ENCODE peak calls at places on chromosome 9, in ten cellular contexts. One of them, this sample, is unnamed.

GRCh38 chr9:36842560-36843530 is 191.2 kb downstream of the PAX5 start:
- DNase-seq in upper lobe of left lung: no peak
- DNase-seq in neural progenitor cell: peak
- DNase-seq in brain microvascular endothelial cell: no peak
- DNase-seq in adrenal gland: no peak
- DNase-seq in spleen: no peak
- DNase-seq in NB4: peak
- DNase-seq in AG10803: no peak
- DNase-seq in left ventricle myocardium inferior: no peak
- DNase-seq in AG04449: no peak
- DNase-seq in this sample: no peak

GRCh38 chr9:98083566-98084135 is 27.1 kb downstream of the NANS start:
- DNase-seq in upper lobe of left lung: no peak
- DNase-seq in neural progenitor cell: no peak
- DNase-seq in brain microvascular endothelial cell: no peak
- DNase-seq in adrenal gland: no peak
- DNase-seq in spleen: no peak
- DNase-seq in NB4: no peak
- DNase-seq in AG10803: no peak
- DNase-seq in left ventricle myocardium inferior: no peak
- DNase-seq in AG04449: no peak
- DNase-seq in this sample: no peak

GRCh38 chr9:80928697-80929096 is 760.6 kb downstream of the TLE1 start:
- DNase-seq in upper lobe of left lung: no peak
- DNase-seq in neural progenitor cell: no peak
- DNase-seq in brain microvascular endothelial cell: no peak
- DNase-seq in adrenal gland: no peak
- DNase-seq in spleen: no peak
- DNase-seq in NB4: no peak
- DNase-seq in AG10803: no peak
- DNase-seq in left ventricle myocardium inferior: no peak
- DNase-seq in AG04449: no peak
- DNase-seq in this sample: no peak

GRCh38 chr9:17521456-17521855 is 57.4 kb upstream of the SH3GL2 start:
- DNase-seq in upper lobe of left lung: no peak
- DNase-seq in neural progenitor cell: no peak
- DNase-seq in brain microvascular endothelial cell: no peak
- DNase-seq in adrenal gland: no peak
- DNase-seq in spleen: no peak
- DNase-seq in NB4: no peak
- DNase-seq in AG10803: no peak
- DNase-seq in left ventricle myocardium inferior: no peak
- DNase-seq in AG04449: no peak
- DNase-seq in this sample: no peak

GRCh38 chr9:114382951-114383865 is 4.6 kb downstream of the AKNA start:
- DNase-seq in upper lobe of left lung: peak
- DNase-seq in neural progenitor cell: peak
- DNase-seq in brain microvascular endothelial cell: peak
- DNase-seq in adrenal gland: no peak
- DNase-seq in spleen: peak
- DNase-seq in NB4: peak
- DNase-seq in AG10803: peak
- DNase-seq in left ventricle myocardium inferior: no peak
- DNase-seq in AG04449: no peak
- DNase-seq in this sample: peak

GRCh38 chr9:4812872-4813271 is 20.1 kb downstream of the RCL1 start:
- DNase-seq in upper lobe of left lung: no peak
- DNase-seq in neural progenitor cell: no peak
- DNase-seq in brain microvascular endothelial cell: no peak
- DNase-seq in adrenal gland: no peak
- DNase-seq in spleen: no peak
- DNase-seq in NB4: no peak
- DNase-seq in AG10803: no peak
- DNase-seq in left ventricle myocardium inferior: no peak
- DNase-seq in AG04449: no peak
- DNase-seq in this sample: no peak

GRCh38 chr9:133238851-133239532 is 29.9 kb upstream of the OBP2B start:
- DNase-seq in upper lobe of left lung: peak
- DNase-seq in neural progenitor cell: peak
- DNase-seq in brain microvascular endothelial cell: peak
- DNase-seq in adrenal gland: peak
- DNase-seq in spleen: peak
- DNase-seq in NB4: peak
- DNase-seq in AG10803: peak
- DNase-seq in left ventricle myocardium inferior: peak
- DNase-seq in AG04449: no peak
- DNase-seq in this sample: peak

GRCh38 chr9:110446171-110446570 is 108.5 kb upstream of the TXNDC8 start:
- DNase-seq in upper lobe of left lung: no peak
- DNase-seq in neural progenitor cell: no peak
- DNase-seq in brain microvascular endothelial cell: no peak
- DNase-seq in adrenal gland: no peak
- DNase-seq in spleen: no peak
- DNase-seq in NB4: peak
- DNase-seq in AG10803: no peak
- DNase-seq in left ventricle myocardium inferior: no peak
- DNase-seq in AG04449: no peak
- DNase-seq in this sample: no peak

GRCh38 chr9:115071176-115071575 is 46.8 kb downstream of the TNC start:
- DNase-seq in upper lobe of left lung: no peak
- DNase-seq in neural progenitor cell: no peak
- DNase-seq in brain microvascular endothelial cell: no peak
- DNase-seq in adrenal gland: no peak
- DNase-seq in spleen: no peak
- DNase-seq in NB4: no peak
- DNase-seq in AG10803: peak
- DNase-seq in left ventricle myocardium inferior: no peak
- DNase-seq in AG04449: peak
- DNase-seq in this sample: no peak

GRCh38 chr9:16871358-16872151 is 1.1 kb upstream of the BNC2 start:
- DNase-seq in upper lobe of left lung: peak
- DNase-seq in neural progenitor cell: peak
- DNase-seq in brain microvascular endothelial cell: peak
- DNase-seq in adrenal gland: peak
- DNase-seq in spleen: peak
- DNase-seq in NB4: peak
- DNase-seq in AG10803: peak
- DNase-seq in left ventricle myocardium inferior: peak
- DNase-seq in AG04449: peak
- DNase-seq in this sample: peak

DNA sequence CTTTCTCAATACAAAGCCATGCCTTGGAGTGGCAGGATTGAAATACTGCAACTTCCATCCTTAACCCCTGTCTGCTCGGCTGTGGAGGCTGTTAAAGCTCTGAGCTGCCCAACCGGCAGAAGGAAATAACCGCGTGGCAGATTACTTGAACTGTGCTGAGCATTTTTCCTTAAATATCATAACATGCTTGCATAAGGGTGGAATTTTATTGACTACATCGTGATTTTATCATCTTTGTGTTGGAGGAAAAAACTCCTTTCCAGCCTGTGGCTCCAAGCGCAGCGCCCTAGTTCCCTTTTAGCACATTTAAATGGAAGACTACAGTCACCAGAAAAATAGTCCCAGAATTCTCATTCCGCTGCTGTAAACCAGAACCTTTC is 1.6 kb downstream of the SHC3 start:
- DNase-seq in upper lobe of left lung: no peak
- DNase-seq in neural progenitor cell: peak
- DNase-seq in brain microvascular endothelial cell: peak
- DNase-seq in adrenal gland: no peak
- DNase-seq in spleen: no peak
- DNase-seq in NB4: peak
- DNase-seq in AG10803: peak
- DNase-seq in left ventricle myocardium inferior: no peak
- DNase-seq in AG04449: no peak
- DNase-seq in this sample: no peak
- H3K4me3 ChIP-seq in upper lobe of left lung: peak
- H3K4me3 ChIP-seq in neural progenitor cell: peak
- H3K4me3 ChIP-seq in brain microvascular endothelial cell: peak
- H3K4me3 ChIP-seq in adrenal gland: peak
- H3K4me3 ChIP-seq in spleen: no peak
- H3K4me3 ChIP-seq in NB4: peak
- H3K4me3 ChIP-seq in AG10803: peak
- H3K4me3 ChIP-seq in left ventricle myocardium inferior: peak
- H3K4me3 ChIP-seq in AG04449: peak
- H3K4me3 ChIP-seq in this sample: no peak

DNA sequence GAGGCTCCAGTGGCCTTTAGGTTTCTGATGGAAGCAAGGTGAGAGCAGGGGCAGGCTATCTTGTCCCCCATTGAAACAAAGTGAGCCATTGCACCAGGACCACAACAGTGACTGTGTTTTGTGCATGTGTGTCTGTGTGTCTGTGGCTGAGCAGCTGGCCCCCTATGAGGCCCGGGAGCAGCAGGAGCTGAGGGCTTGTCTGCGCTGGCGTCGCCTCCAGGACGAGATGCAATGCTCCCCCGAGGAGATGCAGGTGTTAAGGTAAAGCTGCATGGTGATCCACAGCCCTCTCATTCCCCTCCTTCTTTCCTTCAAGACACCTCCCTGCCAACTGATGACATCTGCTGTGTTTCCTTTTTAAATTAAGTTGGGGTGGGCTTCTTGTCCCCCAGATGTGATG is 201.8 kb downstream of the AOPEP start:
- DNase-seq in upper lobe of left lung: no peak
- DNase-seq in neural progenitor cell: no peak
- DNase-seq in brain microvascular endothelial cell: no peak
- DNase-seq in adrenal gland: no peak
- DNase-seq in spleen: no peak
- DNase-seq in NB4: no peak
- DNase-seq in AG10803: no peak
- DNase-seq in left ventricle myocardium inferior: no peak
- DNase-seq in AG04449: no peak
- DNase-seq in this sample: no peak
- H3K4me3 ChIP-seq in upper lobe of left lung: no peak
- H3K4me3 ChIP-seq in neural progenitor cell: no peak
- H3K4me3 ChIP-seq in brain microvascular endothelial cell: no peak
- H3K4me3 ChIP-seq in adrenal gland: no peak
- H3K4me3 ChIP-seq in spleen: no peak
- H3K4me3 ChIP-seq in NB4: no peak
- H3K4me3 ChIP-seq in AG10803: no peak
- H3K4me3 ChIP-seq in left ventricle myocardium inferior: no peak
- H3K4me3 ChIP-seq in AG04449: no peak
- H3K4me3 ChIP-seq in this sample: no peak

DNA sequence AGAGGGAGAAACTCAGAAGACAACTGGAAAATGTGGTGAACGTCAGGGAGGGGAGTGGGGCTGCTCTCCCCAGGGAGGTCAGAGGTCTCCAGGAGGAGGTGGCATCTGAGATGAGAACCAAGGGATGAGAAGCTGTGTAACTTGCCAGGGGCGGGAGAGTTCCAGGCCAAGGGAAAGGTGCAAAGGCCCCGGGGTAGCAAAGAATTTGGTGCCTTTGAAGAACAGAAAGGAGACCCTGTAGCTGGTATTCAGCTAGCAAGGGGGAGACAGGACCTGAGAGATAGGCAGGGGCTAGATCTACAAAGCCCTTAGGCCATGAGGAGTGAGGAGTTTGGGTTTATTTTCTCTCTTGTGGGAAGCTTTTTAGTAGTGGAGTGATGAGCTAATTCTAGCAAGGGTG is 3.3 kb downstream of the DNM1 start:
- DNase-seq in upper lobe of left lung: no peak
- DNase-seq in neural progenitor cell: no peak
- DNase-seq in brain microvascular endothelial cell: no peak
- DNase-seq in adrenal gland: no peak
- DNase-seq in spleen: no peak
- DNase-seq in NB4: no peak
- DNase-seq in AG10803: no peak
- DNase-seq in left ventricle myocardium inferior: no peak
- DNase-seq in AG04449: no peak
- DNase-seq in this sample: no peak
- H3K4me3 ChIP-seq in upper lobe of left lung: no peak
- H3K4me3 ChIP-seq in neural progenitor cell: no peak
- H3K4me3 ChIP-seq in brain microvascular endothelial cell: no peak
- H3K4me3 ChIP-seq in adrenal gland: no peak
- H3K4me3 ChIP-seq in spleen: no peak
- H3K4me3 ChIP-seq in NB4: no peak
- H3K4me3 ChIP-seq in AG10803: no peak
- H3K4me3 ChIP-seq in left ventricle myocardium inferior: no peak
- H3K4me3 ChIP-seq in AG04449: no peak
- H3K4me3 ChIP-seq in this sample: no peak

DNA sequence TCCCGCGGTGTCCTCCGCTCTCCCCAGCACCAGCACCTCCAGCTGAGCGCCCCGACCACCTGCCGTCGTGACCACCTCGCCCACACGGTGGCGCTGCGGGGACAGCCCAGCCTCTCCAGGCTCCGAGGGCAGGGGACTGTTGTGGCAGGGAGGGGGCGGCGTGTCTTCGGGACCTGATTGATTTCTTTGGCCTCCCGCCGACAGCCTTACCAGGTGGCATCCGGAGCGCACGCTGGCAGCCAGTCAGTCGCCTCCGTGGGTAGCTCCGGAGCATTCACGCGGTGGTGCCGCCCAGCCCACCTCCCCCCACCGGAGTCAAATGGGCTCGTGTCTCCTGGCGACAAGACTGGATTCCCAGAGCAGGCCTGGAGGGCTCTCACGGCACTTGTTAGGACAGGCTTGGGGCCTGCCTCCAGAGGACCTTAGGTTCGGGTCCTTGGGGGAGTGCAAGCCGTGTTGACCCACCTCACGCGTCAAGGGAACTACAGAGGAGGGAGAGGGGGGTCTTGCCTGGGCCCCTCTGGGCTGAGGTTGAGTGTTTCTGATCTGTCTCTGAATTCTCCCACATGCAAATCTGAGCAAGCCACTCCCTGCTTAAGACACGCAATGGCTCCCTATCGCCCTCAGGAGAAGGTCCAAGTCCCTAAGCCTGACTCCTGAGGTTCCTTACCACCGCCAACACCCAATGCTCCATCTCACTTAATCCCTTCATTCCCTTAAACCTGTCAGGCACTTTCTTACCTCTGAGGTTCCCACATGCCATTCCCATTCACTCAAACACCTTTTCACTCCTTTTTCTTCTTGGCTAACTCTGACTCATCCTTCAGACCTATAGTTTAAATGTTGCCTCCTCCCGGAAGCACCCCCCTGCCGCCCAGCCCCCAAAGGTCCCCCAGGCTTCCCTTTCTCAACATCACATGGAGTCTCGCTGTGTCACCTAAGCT is 51.2 kb upstream of the GGTA1 start:
- DNase-seq in upper lobe of left lung: peak
- DNase-seq in neural progenitor cell: peak
- DNase-seq in brain microvascular endothelial cell: peak
- DNase-seq in adrenal gland: peak
- DNase-seq in spleen: peak
- DNase-seq in NB4: peak
- DNase-seq in AG10803: peak
- DNase-seq in left ventricle myocardium inferior: peak
- DNase-seq in AG04449: no peak
- DNase-seq in this sample: peak
- H3K4me3 ChIP-seq in upper lobe of left lung: peak
- H3K4me3 ChIP-seq in neural progenitor cell: peak
- H3K4me3 ChIP-seq in brain microvascular endothelial cell: peak
- H3K4me3 ChIP-seq in adrenal gland: peak
- H3K4me3 ChIP-seq in spleen: peak
- H3K4me3 ChIP-seq in NB4: no peak
- H3K4me3 ChIP-seq in AG10803: peak
- H3K4me3 ChIP-seq in left ventricle myocardium inferior: peak
- H3K4me3 ChIP-seq in AG04449: peak
- H3K4me3 ChIP-seq in this sample: no peak

GRCh38 chr9:12859704-12860251 is 85.0 kb downstream of the LURAP1L start:
- DNase-seq in upper lobe of left lung: no peak
- DNase-seq in neural progenitor cell: no peak
- DNase-seq in brain microvascular endothelial cell: peak
- DNase-seq in adrenal gland: no peak
- DNase-seq in spleen: no peak
- DNase-seq in NB4: no peak
- DNase-seq in AG10803: peak
- DNase-seq in left ventricle myocardium inferior: no peak
- DNase-seq in AG04449: no peak
- DNase-seq in this sample: no peak
- H3K4me3 ChIP-seq in upper lobe of left lung: no peak
- H3K4me3 ChIP-seq in neural progenitor cell: no peak
- H3K4me3 ChIP-seq in brain microvascular endothelial cell: peak
- H3K4me3 ChIP-seq in adrenal gland: no peak
- H3K4me3 ChIP-seq in spleen: no peak
- H3K4me3 ChIP-seq in NB4: no peak
- H3K4me3 ChIP-seq in AG10803: peak
- H3K4me3 ChIP-seq in left ventricle myocardium inferior: no peak
- H3K4me3 ChIP-seq in AG04449: no peak
- H3K4me3 ChIP-seq in this sample: no peak

This sample was measured in GM12865.